ENCODE peak calls at places on chromosomes 3 and 15, in five cellular contexts. V is kidney epithelial cell, Z is ELR, Y is amygdala, W is RPMI7951. U is an unnamed sample.

GRCh38 chr3:11499144-11499543 is 144.6 kb downstream of the VGLL4 start:
- DNase-seq in Z (peak; percentile 91), V (peak; percentile 92), Y (no peak), W (peak; percentile 98), U (no peak)

GRCh38 chr3:144557515-144557914 is 585.9 kb downstream of the DIPK2A start:
- DNase-seq in Y (no peak), W (no peak), V (no peak), Z (no peak), U (no peak)

GRCh38 chr15:25784876-25785642 is 78.1 kb downstream of the ATP10A start:
- DNase-seq in V (no peak), Y (no peak), Z (peak; percentile 16), W (no peak), U (no peak)

GRCh38 chr15:76903251-76903681 is 1.9 kb downstream of the SCAPER start:
- DNase-seq in V (no peak), W (peak; percentile 44), Y (no peak), Z (peak; percentile 61), U (no peak)

GRCh38 chr3:23465569-23465968 is 262.4 kb downstream of the UBE2E2 start:
- DNase-seq in Z (no peak), V (no peak), W (no peak), Y (no peak), U (no peak)

GRCh38 chr3:4350789-4351163 is 47.6 kb downstream of the SETMAR start:
- DNase-seq in W (peak; percentile 79), Z (peak; percentile 67), V (peak; percentile 12), Y (peak; percentile 6), U (peak; percentile 22)

GRCh38 chr15:26970712-26971210 is at the start of gene GABRG3:
- DNase-seq in Z (no peak), W (no peak), V (no peak), Y (no peak), U (no peak)

GRCh38 chr15:100810229-100810628 is 69.4 kb upstream of the ALDH1A3 start:
- DNase-seq in W (no peak), V (no peak), Y (no peak), Z (no peak), U (no peak)

GRCh38 chr15:69623521-69624513 is 171.2 kb downstream of the RPLP1 start:
- DNase-seq in V (no peak), Y (no peak), W (no peak), Z (no peak), U (no peak)

GRCh38 chr15:64180235-64180824 is 17.5 kb upstream of the PPIB start:
- DNase-seq in V (no peak), Y (peak; percentile 19), W (no peak), Z (no peak), U (no peak)

GRCh38 chr3:72535789-72536188 is 312.5 kb downstream of the SHQ1 start:
- DNase-seq in Y (no peak), V (no peak), W (peak; percentile 21), Z (no peak), U (no peak)

GRCh38 chr3:108311797-108312196 is 15.4 kb downstream of the HHLA2 start:
- DNase-seq in W (no peak), Y (no peak), Z (no peak), V (no peak), U (no peak)